ENCODE peak calls at places on chromosomes 13 and 19, in five cellular contexts. R is epithelial cell of esophagus, S is thyroid gland, M is BJ, F is AG04449. V is an unnamed sample.

GRCh38 chr13:25843692-25844091 is 208.1 kb downstream of the SHISA2 start:
- DNase-seq in S (no peak), R (no peak), F (no peak), M (no peak), V (no peak)

GRCh38 chr13:28251462-28251861 is 113.1 kb downstream of the PAN3 start:
- DNase-seq in R (no peak), S (no peak), F (no peak), M (no peak), V (no peak)

GRCh38 chr19:50517704-50518075 is 4.0 kb upstream of the ASPDH start:
- DNase-seq in R (no peak), M (no peak), S (no peak), F (no peak), V (no peak)

GRCh38 chr13:39821977-39822376 is 166.5 kb downstream of the COG6 start:
- DNase-seq in S (no peak), M (no peak), R (no peak), F (no peak), V (no peak)

GRCh38 chr19:30741539-30741938 is 369.4 kb downstream of the ZNF536 start:
- DNase-seq in R (no peak), F (no peak), M (no peak), S (no peak), V (no peak)

GRCh38 chr13:50131998-50132936 is 117.0 kb downstream of the KCNRG start:
- DNase-seq in F (no peak), S (no peak), M (no peak), R (no peak), V (no peak)

GRCh38 chr19:18329035-18329376 is 6.1 kb upstream of the LSM4 start:
- DNase-seq in F (no peak), R (no peak), S (no peak), M (no peak), V (no peak)

GRCh38 chr13:52405369-52405766 is 604 bp downstream of the THSD1 start:
- DNase-seq in M (no peak), F (no peak), S (no peak), R (peak; percentile 35), V (peak; percentile 11)

GRCh38 chr13:67036694-67037093 is 193.4 kb downstream of the PCDH9 start:
- DNase-seq in M (no peak), F (no peak), R (no peak), S (no peak), V (no peak)

GRCh38 chr13:71877280-71877653 is 10.3 kb upstream of the DACH1 start:
- DNase-seq in S (no peak), F (no peak), M (no peak), R (no peak), V (no peak)

GRCh38 chr13:102799544-102800144 is 725 bp downstream of the BIVM start:
- DNase-seq in S (peak; percentile 33), F (no peak), R (no peak), M (no peak), V (peak; percentile 25)

GRCh38 chr13:99516153-99516929 is 15.1 kb downstream of the TM9SF2 start:
- DNase-seq in R (no peak), F (no peak), M (no peak), S (no peak), V (no peak)

GRCh38 chr19:56217039-56217949 is 15.2 kb downstream of the ZSCAN5C start:
- DNase-seq in M (no peak), F (no peak), S (peak; percentile 8), R (peak; percentile 93), V (peak; percentile 12)

GRCh38 chr13:42728507-42729180 is 52.7 kb upstream of the FAM216B start:
- DNase-seq in R (peak; percentile 77), M (peak; percentile 20), S (no peak), F (no peak), V (no peak)

GRCh38 chr19:54448037-54448773 is 794 bp upstream of the LENG8 start:
- DNase-seq in F (no peak), S (peak; percentile 64), R (peak; percentile 72), M (no peak), V (peak; percentile 62)

GRCh38 chr13:34152996-34153395 is 335.0 kb downstream of the RFC3 start:
- DNase-seq in R (peak; percentile 62), M (no peak), S (no peak), F (no peak), V (no peak)

GRCh38 chr19:43367822-43368221 is 14.3 kb downstream of the CD177 start:
- DNase-seq in F (no peak), M (no peak), R (no peak), S (no peak), V (no peak)

GRCh38 chr19:4909172-4909896 is at the start of gene UHRF1:
- DNase-seq in M (no peak), R (no peak), S (no peak), F (no peak), V (no peak)

GRCh38 chr19:56917998-56918397 is 77.5 kb upstream of the PEG3 start:
- DNase-seq in M (no peak), R (no peak), S (no peak), F (no peak), V (no peak)

GRCh38 chr13:20711301-20712044 is 8.0 kb downstream of the IL17D start:
- DNase-seq in S (no peak), R (no peak), M (no peak), F (no peak), V (no peak)

GRCh38 chr13:101919541-101920306 is 467.2 kb downstream of the ITGBL1 start:
- DNase-seq in R (peak; percentile 36), M (no peak), F (no peak), S (peak; percentile 6), V (peak; percentile 15)

GRCh38 chr13:59494151-59494550 is 669.6 kb downstream of the DIAPH3 start:
- DNase-seq in F (no peak), M (no peak), R (no peak), S (no peak), V (no peak)

GRCh38 chr19:42325896-42326771 is 699 bp downstream of the MEGF8 start:
- DNase-seq in S (peak; percentile 12), F (no peak), M (no peak), R (no peak), V (no peak)

GRCh38 chr19:12244370-12244769 is 50.3 kb downstream of the ZNF44 start:
- DNase-seq in R (peak; percentile 3), M (no peak), S (no peak), F (no peak), V (no peak)

GRCh38 chr19:7888145-7888825 is at the start of gene LRRC8E:
- DNase-seq in S (peak; percentile 78), R (peak; percentile 80), M (no peak), F (no peak), V (peak; percentile 60)

GRCh38 chr19:3243851-3244700 is 19.6 kb downstream of the CELF5 start:
- DNase-seq in F (no peak), R (peak; percentile 66), S (no peak), M (no peak), V (peak; percentile 52)

GRCh38 chr13:60012503-60012902 is 151.2 kb downstream of the DIAPH3 start:
- DNase-seq in S (peak; percentile 35), M (no peak), R (peak; percentile 90), F (no peak), V (no peak)

GRCh38 chr19:6589711-6590457 is 1.1 kb downstream of the CD70 start:
- DNase-seq in F (no peak), R (no peak), M (no peak), S (no peak), V (no peak)
- H3K4me3 ChIP-seq in F (no peak overlapping the region), R (no peak overlapping the region), M (no peak overlapping the region), S (no peak overlapping the region), V (no peak overlapping the region)

DNA sequence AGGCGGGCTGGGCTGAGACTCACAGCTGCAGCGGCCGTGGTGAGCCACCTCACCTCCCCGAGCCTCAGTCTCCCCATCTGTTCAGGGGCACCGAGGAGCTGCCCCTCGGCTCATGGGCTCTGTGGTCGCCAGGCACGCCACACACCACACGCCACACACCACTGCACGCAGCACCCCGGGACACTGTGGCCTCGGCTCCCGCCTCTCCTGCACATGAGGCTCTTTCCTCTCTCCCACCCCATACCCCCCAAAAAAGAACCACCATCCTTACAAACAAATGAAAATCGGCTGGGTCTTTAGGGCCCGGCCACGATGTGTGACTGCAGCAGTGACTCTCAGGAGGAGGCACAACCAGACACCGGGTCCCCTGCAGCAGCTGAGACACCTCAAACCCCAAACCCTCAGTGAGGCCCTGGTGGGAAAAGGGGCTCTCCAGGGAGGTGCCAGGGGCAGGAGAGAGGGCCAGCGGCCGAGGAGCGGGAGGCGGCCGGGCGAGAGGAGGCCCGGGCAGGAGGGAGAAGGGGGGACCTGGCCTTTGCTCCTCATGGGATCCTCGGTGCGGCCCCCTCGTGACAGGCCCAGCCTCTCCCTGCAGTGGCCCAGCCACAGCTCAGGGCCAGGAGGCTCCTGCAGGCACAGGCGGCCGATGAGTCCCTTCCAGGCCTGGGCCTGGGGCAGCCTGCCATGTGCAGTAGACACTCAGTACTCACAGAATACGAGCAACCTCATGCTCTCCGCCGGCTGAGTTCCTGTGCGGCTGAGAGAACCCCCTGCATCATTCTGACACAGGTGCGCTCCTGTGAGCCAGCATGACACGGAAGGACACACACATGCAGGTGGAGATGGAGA is 66.3 kb downstream of the RASA3 start:
- DNase-seq in S (no peak), F (no peak), M (no peak), R (no peak), V (no peak)
- H3K4me3 ChIP-seq in S (no peak overlapping the region), F (no peak overlapping the region), M (no peak overlapping the region), R (no peak overlapping the region), V (no peak overlapping the region)

DNA sequence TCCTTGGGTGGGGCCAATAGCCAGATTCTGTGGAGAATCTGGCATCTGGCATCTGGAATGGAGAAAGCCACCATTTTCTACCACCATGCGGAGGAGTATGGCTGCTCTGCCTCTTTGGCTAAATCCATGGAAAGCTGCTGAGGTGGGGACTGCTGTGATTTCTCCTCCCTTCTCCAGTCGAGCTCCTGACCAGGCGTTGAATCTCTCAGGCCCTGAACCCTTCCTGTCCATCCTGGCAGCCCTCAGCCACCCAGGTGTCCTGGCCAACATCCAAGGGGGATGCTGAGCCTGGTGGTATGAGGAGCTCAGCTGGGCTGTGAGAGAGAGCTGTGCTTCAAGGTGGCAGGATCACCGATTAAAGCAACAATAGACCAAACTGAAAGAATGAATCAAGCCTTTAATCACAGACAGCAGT is 17.4 kb upstream of the SIGLEC6 start:
- DNase-seq in M (no peak), R (no peak), F (no peak), S (no peak), V (no peak)
- H3K4me3 ChIP-seq in M (no peak overlapping the region), R (no peak overlapping the region), F (no peak overlapping the region), S (no peak overlapping the region), V (no peak overlapping the region)

GRCh38 chr13:41229356-41229755 is 34.0 kb downstream of the MTRF1 start:
- DNase-seq in R (no peak), M (no peak), F (no peak), S (no peak), V (no peak)

GRCh38 chr13:41222259-41222852 is 28.0 kb upstream of the KBTBD7 start:
- DNase-seq in M (no peak), F (no peak), R (peak; percentile 76), S (peak; percentile 25), V (peak; percentile 64)

GRCh38 chr13:41224113-41225110 is 30.0 kb upstream of the KBTBD7 start:
- DNase-seq in R (peak; percentile 38), F (peak; percentile 55), M (peak; percentile 53), S (no peak), V (peak; percentile 74)
- H3K4me3 ChIP-seq in R (no peak overlapping the region), F (no peak overlapping the region), M (no peak overlapping the region), S (no peak overlapping the region), V (no peak overlapping the region)